ENCODE peak calls at places on chromosomes 2 and 18, in seven cellular contexts. One of them, this sample, is unnamed.

GRCh38 chr2:108917526-108917925 is 71.5 kb downstream of the EDAR start:
- DNase-seq in A549: no peak
- DNase-seq in transverse colon: no peak
- DNase-seq in body of pancreas: no peak
- DNase-seq in NB4: no peak
- DNase-seq in esophagus squamous epithelium: no peak
- DNase-seq in lower leg skin: peak; percentile 49
- DNase-seq in this sample: no peak

GRCh38 chr2:108184421-108184820 is 55.3 kb upstream of the SULT1C3 start:
- DNase-seq in A549: peak; percentile 46
- DNase-seq in transverse colon: no peak
- DNase-seq in body of pancreas: no peak
- DNase-seq in NB4: peak; percentile 28
- DNase-seq in esophagus squamous epithelium: no peak
- DNase-seq in lower leg skin: no peak
- DNase-seq in this sample: no peak

GRCh38 chr2:190150413-190150812 is 87.9 kb upstream of the MSTN start:
- DNase-seq in A549: no peak
- DNase-seq in transverse colon: no peak
- DNase-seq in body of pancreas: no peak
- DNase-seq in NB4: no peak
- DNase-seq in esophagus squamous epithelium: no peak
- DNase-seq in lower leg skin: no peak
- DNase-seq in this sample: no peak

GRCh38 chr2:41764919-41765318 is 282.9 kb upstream of the PKDCC start:
- DNase-seq in A549: no peak
- DNase-seq in transverse colon: no peak
- DNase-seq in body of pancreas: no peak
- DNase-seq in NB4: no peak
- DNase-seq in esophagus squamous epithelium: no peak
- DNase-seq in lower leg skin: no peak
- DNase-seq in this sample: no peak

GRCh38 chr18:68925268-68925667 is 127.4 kb downstream of the CCDC102B start:
- DNase-seq in A549: no peak
- DNase-seq in transverse colon: no peak
- DNase-seq in body of pancreas: no peak
- DNase-seq in NB4: peak; percentile 12
- DNase-seq in esophagus squamous epithelium: no peak
- DNase-seq in lower leg skin: no peak
- DNase-seq in this sample: no peak

GRCh38 chr2:30280596-30281434 is 49.5 kb downstream of the LBH start:
- DNase-seq in A549: no peak
- DNase-seq in transverse colon: no peak
- DNase-seq in body of pancreas: no peak
- DNase-seq in NB4: no peak
- DNase-seq in esophagus squamous epithelium: no peak
- DNase-seq in lower leg skin: peak; percentile 40
- DNase-seq in this sample: no peak

GRCh38 chr2:218344090-218344754 is 12.4 kb upstream of the CATIP start:
- DNase-seq in A549: no peak
- DNase-seq in transverse colon: no peak
- DNase-seq in body of pancreas: no peak
- DNase-seq in NB4: no peak
- DNase-seq in esophagus squamous epithelium: no peak
- DNase-seq in lower leg skin: no peak
- DNase-seq in this sample: no peak

GRCh38 chr2:71530246-71530986 is 77.1 kb downstream of the DYSF start:
- DNase-seq in A549: peak; percentile 65
- DNase-seq in transverse colon: no peak
- DNase-seq in body of pancreas: no peak
- DNase-seq in NB4: peak; percentile 68
- DNase-seq in esophagus squamous epithelium: no peak
- DNase-seq in lower leg skin: peak; percentile 68
- DNase-seq in this sample: peak; percentile 49

GRCh38 chr2:208373460-208374089 is 33.0 kb upstream of the PTH2R start:
- DNase-seq in A549: peak; percentile 67
- DNase-seq in transverse colon: no peak
- DNase-seq in body of pancreas: peak; percentile 57
- DNase-seq in NB4: peak; percentile 59
- DNase-seq in esophagus squamous epithelium: no peak
- DNase-seq in lower leg skin: no peak
- DNase-seq in this sample: peak; percentile 48

GRCh38 chr2:153912798-153913396 is 41.2 kb downstream of the GALNT13 start:
- DNase-seq in A549: no peak
- DNase-seq in transverse colon: no peak
- DNase-seq in body of pancreas: no peak
- DNase-seq in NB4: no peak
- DNase-seq in esophagus squamous epithelium: no peak
- DNase-seq in lower leg skin: no peak
- DNase-seq in this sample: no peak

GRCh38 chr2:160270571-160271113 is 70.6 kb upstream of the ITGB6 start:
- DNase-seq in A549: peak; percentile 75
- DNase-seq in transverse colon: no peak
- DNase-seq in body of pancreas: no peak
- DNase-seq in NB4: no peak
- DNase-seq in esophagus squamous epithelium: no peak
- DNase-seq in lower leg skin: no peak
- DNase-seq in this sample: no peak

GRCh38 chr2:112021781-112022231 is 33.3 kb upstream of the TMEM87B start:
- DNase-seq in A549: no peak
- DNase-seq in transverse colon: no peak
- DNase-seq in body of pancreas: no peak
- DNase-seq in NB4: no peak
- DNase-seq in esophagus squamous epithelium: no peak
- DNase-seq in lower leg skin: no peak
- DNase-seq in this sample: peak; percentile 19

GRCh38 chr2:33577660-33578059 is 21.4 kb downstream of the FAM98A start:
- DNase-seq in A549: no peak
- DNase-seq in transverse colon: no peak
- DNase-seq in body of pancreas: no peak
- DNase-seq in NB4: no peak
- DNase-seq in esophagus squamous epithelium: no peak
- DNase-seq in lower leg skin: no peak
- DNase-seq in this sample: no peak

GRCh38 chr2:226098861-226099466 is 699.5 kb downstream of the NYAP2 start:
- DNase-seq in A549: no peak
- DNase-seq in transverse colon: no peak
- DNase-seq in body of pancreas: no peak
- DNase-seq in NB4: peak; percentile 48
- DNase-seq in esophagus squamous epithelium: no peak
- DNase-seq in lower leg skin: no peak
- DNase-seq in this sample: no peak

GRCh38 chr2:17757321-17757720 is 3.4 kb downstream of the GEN1 start:
- DNase-seq in A549: peak; percentile 63
- DNase-seq in transverse colon: peak; percentile 29
- DNase-seq in body of pancreas: no peak
- DNase-seq in NB4: no peak
- DNase-seq in esophagus squamous epithelium: no peak
- DNase-seq in lower leg skin: no peak
- DNase-seq in this sample: no peak

GRCh38 chr18:22609642-22610041 is 191.9 kb upstream of the CTAGE1 start:
- DNase-seq in A549: peak; percentile 67
- DNase-seq in transverse colon: peak; percentile 47
- DNase-seq in body of pancreas: peak; percentile 56
- DNase-seq in NB4: no peak
- DNase-seq in esophagus squamous epithelium: no peak
- DNase-seq in lower leg skin: no peak
- DNase-seq in this sample: no peak
- TF ChIP-seq POLR2A in A549: no peak
- TF ChIP-seq POLR2A in transverse colon: no peak
- TF ChIP-seq POLR2A in body of pancreas: no peak
- TF ChIP-seq POLR2A in NB4: no peak
- TF ChIP-seq POLR2A in esophagus squamous epithelium: no peak
- TF ChIP-seq POLR2A in lower leg skin: no peak
- TF ChIP-seq POLR2A in this sample: no peak

GRCh38 chr2:161312996-161313395 is 4.8 kb downstream of the PSMD14 start:
- DNase-seq in A549: peak; percentile 4
- DNase-seq in transverse colon: no peak
- DNase-seq in body of pancreas: no peak
- DNase-seq in NB4: no peak
- DNase-seq in esophagus squamous epithelium: no peak
- DNase-seq in lower leg skin: no peak
- DNase-seq in this sample: peak; percentile 3

GRCh38 chr2:161307676-161308075 is 549 bp upstream of the PSMD14 start:
- DNase-seq in A549: peak; percentile 3
- DNase-seq in transverse colon: no peak
- DNase-seq in body of pancreas: no peak
- DNase-seq in NB4: peak; percentile 20
- DNase-seq in esophagus squamous epithelium: no peak
- DNase-seq in lower leg skin: no peak
- DNase-seq in this sample: no peak

GRCh38 chr2:161306919-161307318 is 1.3 kb upstream of the PSMD14 start:
- DNase-seq in A549: no peak
- DNase-seq in transverse colon: no peak
- DNase-seq in body of pancreas: no peak
- DNase-seq in NB4: peak; percentile 28
- DNase-seq in esophagus squamous epithelium: no peak
- DNase-seq in lower leg skin: no peak
- DNase-seq in this sample: no peak

GRCh38 chr2:161303535-161304050 is 4.6 kb upstream of the PSMD14 start:
- DNase-seq in A549: no peak
- DNase-seq in transverse colon: no peak
- DNase-seq in body of pancreas: no peak
- DNase-seq in NB4: no peak
- DNase-seq in esophagus squamous epithelium: no peak
- DNase-seq in lower leg skin: no peak
- DNase-seq in this sample: no peak

GRCh38 chr2:161308178-161308955 is at the start of gene PSMD14:
- DNase-seq in A549: peak; percentile 96
- DNase-seq in transverse colon: peak; percentile 95
- DNase-seq in body of pancreas: peak; percentile 88
- DNase-seq in NB4: peak; percentile 98
- DNase-seq in esophagus squamous epithelium: peak; percentile 66
- DNase-seq in lower leg skin: peak; percentile 98
- DNase-seq in this sample: peak; percentile 95
- TF ChIP-seq POLR2A in A549: peak; percentile 91
- TF ChIP-seq POLR2A in transverse colon: peak; percentile 71
- TF ChIP-seq POLR2A in body of pancreas: peak; percentile 83
- TF ChIP-seq POLR2A in NB4: peak; percentile 61
- TF ChIP-seq POLR2A in esophagus squamous epithelium: peak; percentile 74
- TF ChIP-seq POLR2A in lower leg skin: no peak
- TF ChIP-seq POLR2A in this sample: peak; percentile 94

DNA sequence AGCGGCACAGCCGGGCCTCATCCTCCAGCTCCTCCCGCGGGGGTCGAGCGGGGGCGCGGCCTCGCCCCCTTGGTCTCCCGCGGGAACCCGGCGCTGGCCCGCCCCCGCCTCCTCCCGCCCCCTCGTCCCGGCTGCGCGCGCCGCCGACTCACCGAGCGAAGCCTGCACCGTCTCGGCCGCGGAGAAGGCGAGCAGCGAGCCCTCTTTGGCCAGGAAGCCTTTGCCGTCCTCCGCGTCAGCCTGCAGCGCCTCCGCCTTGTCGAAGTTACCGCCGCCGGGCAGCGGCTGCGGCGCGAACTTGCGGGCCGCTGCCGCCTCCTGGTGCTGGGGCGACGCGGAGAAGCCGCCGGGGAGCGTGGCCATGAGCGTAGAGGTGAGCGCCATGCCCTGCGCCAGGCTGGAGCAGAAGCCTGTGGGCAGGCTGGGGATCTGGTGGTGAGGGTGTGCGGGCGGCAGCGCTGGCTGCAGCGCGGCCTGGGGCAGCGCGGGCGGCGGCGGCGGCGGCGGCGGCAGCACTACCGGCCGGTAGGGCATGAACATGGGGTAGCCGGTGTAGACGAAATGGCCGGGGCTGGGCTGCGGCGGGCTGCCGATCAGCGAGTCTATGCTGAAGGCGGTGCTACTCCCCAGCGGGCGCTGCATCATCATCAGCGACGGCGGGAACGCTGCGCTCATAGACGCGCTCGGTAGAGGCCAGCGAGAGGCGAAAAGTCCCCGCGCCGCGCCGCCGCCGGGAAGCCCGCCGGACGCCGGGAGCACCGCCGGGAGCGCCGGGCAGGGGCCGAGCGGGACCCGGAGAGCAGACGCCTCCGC is 683 bp downstream of the GBX2 start:
- DNase-seq in A549: peak; percentile 58
- DNase-seq in transverse colon: no peak
- DNase-seq in body of pancreas: no peak
- DNase-seq in NB4: peak; percentile 64
- DNase-seq in esophagus squamous epithelium: no peak
- DNase-seq in lower leg skin: peak; percentile 62
- DNase-seq in this sample: peak; percentile 28
- TF ChIP-seq POLR2A in A549: peak; percentile 48
- TF ChIP-seq POLR2A in transverse colon: no peak
- TF ChIP-seq POLR2A in body of pancreas: no peak
- TF ChIP-seq POLR2A in NB4: no peak
- TF ChIP-seq POLR2A in esophagus squamous epithelium: no peak
- TF ChIP-seq POLR2A in lower leg skin: no peak
- TF ChIP-seq POLR2A in this sample: no peak

DNA sequence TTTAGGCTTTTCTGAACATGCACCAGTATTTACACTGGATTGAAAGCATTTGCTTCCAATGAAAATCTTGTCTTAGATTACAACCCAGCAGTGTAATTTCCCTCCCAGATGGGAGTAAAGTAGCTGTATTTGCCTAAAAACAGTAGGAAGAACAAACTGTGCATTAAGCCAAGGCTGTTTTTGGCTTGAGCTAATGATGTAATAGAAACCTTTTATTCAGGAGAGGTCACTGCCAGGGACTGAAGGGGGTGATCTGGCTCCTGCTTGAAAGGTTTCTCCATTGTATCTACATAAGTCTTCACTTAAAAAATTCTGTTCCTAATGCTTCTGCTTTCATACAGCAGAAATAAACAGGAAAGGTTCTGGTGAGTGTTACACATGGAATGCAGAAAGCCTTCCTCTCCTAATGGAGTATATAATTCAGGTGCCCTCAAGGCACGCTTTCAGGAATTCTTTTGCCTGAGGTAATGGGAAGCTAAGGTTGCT is 74.4 kb downstream of the MEIS1 start:
- DNase-seq in A549: no peak
- DNase-seq in transverse colon: no peak
- DNase-seq in body of pancreas: no peak
- DNase-seq in NB4: no peak
- DNase-seq in esophagus squamous epithelium: no peak
- DNase-seq in lower leg skin: no peak
- DNase-seq in this sample: no peak
- TF ChIP-seq POLR2A in A549: no peak
- TF ChIP-seq POLR2A in transverse colon: no peak
- TF ChIP-seq POLR2A in body of pancreas: no peak
- TF ChIP-seq POLR2A in NB4: no peak
- TF ChIP-seq POLR2A in esophagus squamous epithelium: no peak
- TF ChIP-seq POLR2A in lower leg skin: no peak
- TF ChIP-seq POLR2A in this sample: no peak

DNA sequence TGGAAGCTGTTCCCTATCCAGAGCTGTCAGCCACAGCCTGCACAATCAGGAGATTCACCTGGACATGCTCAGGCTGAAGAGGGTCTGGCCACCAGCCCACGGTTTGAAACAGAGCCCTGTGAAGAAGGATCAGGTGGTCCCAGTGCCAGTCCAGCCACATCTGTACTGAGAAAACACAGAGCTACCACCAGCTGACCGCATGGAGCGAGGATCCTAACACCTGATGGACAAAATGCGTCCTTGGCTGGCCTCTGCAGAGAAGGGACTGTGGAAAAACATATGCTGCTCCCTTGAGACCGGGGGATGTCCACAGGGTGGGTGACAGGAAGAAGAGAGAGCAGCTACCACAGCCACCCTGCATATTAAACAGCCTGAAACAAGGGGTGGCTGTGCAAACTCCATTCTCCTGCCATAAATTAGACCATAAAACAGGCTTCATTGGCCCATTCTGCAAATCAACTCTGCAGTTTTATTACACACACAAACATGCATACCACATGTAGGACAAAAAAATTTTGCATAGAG is 137.3 kb downstream of the BCL2 start:
- DNase-seq in A549: no peak
- DNase-seq in transverse colon: no peak
- DNase-seq in body of pancreas: no peak
- DNase-seq in NB4: no peak
- DNase-seq in esophagus squamous epithelium: no peak
- DNase-seq in lower leg skin: no peak
- DNase-seq in this sample: no peak
- TF ChIP-seq POLR2A in A549: no peak
- TF ChIP-seq POLR2A in transverse colon: no peak
- TF ChIP-seq POLR2A in body of pancreas: no peak
- TF ChIP-seq POLR2A in NB4: no peak
- TF ChIP-seq POLR2A in esophagus squamous epithelium: no peak
- TF ChIP-seq POLR2A in lower leg skin: no peak
- TF ChIP-seq POLR2A in this sample: no peak

This sample was measured in erythroblast.